ENCODE peak calls at places on chromosomes 3 and 15, in seven cellular contexts. K is activated T-cell treated with anti-CD3 and anti-CD28 coated beads, Interleukin-2, amount 50 U/mL, for 4 hours; S is pancreas; G is heart left ventricle; O is GM20000; B is pons; R is endothelial cell. N is an unnamed sample.

GRCh38 chr15:47364671-47365141 is 352.6 kb upstream of the SEMA6D start:
- DNase-seq in K (no peak), S (no peak), G (no peak), O (no peak), B (no peak), R (no peak), N (no peak)

GRCh38 chr3:156477306-156477705 is 77.6 kb downstream of the SSR3 start:
- DNase-seq in K (no peak), S (no peak), G (no peak), O (no peak), B (no peak), R (no peak), N (peak; percentile 53)

GRCh38 chr3:15783361-15783969 is 14.3 kb downstream of the ANKRD28 start:
- DNase-seq in K (no peak), S (no peak), G (no peak), O (no peak), B (no peak), R (no peak), N (no peak)

GRCh38 chr3:137771401-137772230 is 7.5 kb downstream of the SOX14 start:
- DNase-seq in K (no peak), S (no peak), G (no peak), O (no peak), B (no peak), R (peak; percentile 62), N (no peak)

GRCh38 chr3:179452166-179452544 is 885 bp upstream of the GNB4 start:
- DNase-seq in K (no peak), S (no peak), G (no peak), O (no peak), B (no peak), R (no peak), N (no peak)

GRCh38 chr15:100861511-100861991 is 18.1 kb upstream of the ALDH1A3 start:
- DNase-seq in K (no peak), S (no peak), G (peak; percentile 68), O (no peak), B (peak; percentile 92), R (no peak), N (no peak)

GRCh38 chr3:119829431-119829830 is 47.5 kb downstream of the NR1I2 start:
- DNase-seq in K (no peak), S (no peak), G (no peak), O (no peak), B (no peak), R (no peak), N (no peak)

GRCh38 chr3:127566801-127567200 is 23.7 kb downstream of the TPRA1 start:
- DNase-seq in K (no peak), S (no peak), G (peak; percentile 28), O (no peak), B (no peak), R (no peak), N (no peak)

GRCh38 chr3:120203016-120203415 is 82.0 kb downstream of the GPR156 start:
- DNase-seq in K (no peak), S (no peak), G (no peak), O (no peak), B (peak; percentile 68), R (no peak), N (peak; percentile 85)

GRCh38 chr15:82909080-82909815 is 43.3 kb downstream of the HOMER2 start:
- DNase-seq in K (no peak), S (no peak), G (no peak), O (no peak), B (no peak), R (no peak), N (no peak)

GRCh38 chr3:196792771-196793170 is 53.1 kb downstream of the PAK2 start:
- DNase-seq in K (no peak), S (no peak), G (no peak), O (no peak), B (peak; percentile 53), R (no peak), N (no peak)

GRCh38 chr3:179421500-179421899 is 29.8 kb downstream of the GNB4 start:
- DNase-seq in K (no peak), S (no peak), G (no peak), O (no peak), B (peak; percentile 84), R (no peak), N (no peak)

GRCh38 chr15:89391685-89392257 is 57.1 kb upstream of the POLG start:
- DNase-seq in K (no peak), S (no peak), G (no peak), O (no peak), B (no peak), R (no peak), N (no peak)

GRCh38 chr3:58681863-58682262 is 15.3 kb upstream of the FAM3D start:
- DNase-seq in K (no peak), S (no peak), G (no peak), O (no peak), B (no peak), R (no peak), N (no peak)

GRCh38 chr3:24302382-24302781 is 192.3 kb downstream of the THRB start:
- DNase-seq in K (no peak), S (no peak), G (no peak), O (no peak), B (no peak), R (no peak), N (no peak)

GRCh38 chr3:127549826-127550487 is 40.6 kb downstream of the TPRA1 start:
- DNase-seq in K (no peak), S (no peak), G (no peak), O (no peak), B (no peak), R (no peak), N (no peak)

GRCh38 chr3:197534348-197534725 is 21.4 kb downstream of the BDH1 start:
- DNase-seq in K (no peak), S (no peak), G (no peak), O (no peak), B (no peak), R (no peak), N (no peak)

GRCh38 chr3:66039590-66039887 is 821 bp upstream of the MAGI1 start:
- DNase-seq in K (no peak), S (peak; percentile 30), G (peak; percentile 79), O (peak; percentile 35), B (peak; percentile 49), R (peak; percentile 58), N (no peak)

GRCh38 chr3:89116486-89116885 is 9.1 kb downstream of the EPHA3 start:
- DNase-seq in K (no peak), S (no peak), G (no peak), O (no peak), B (no peak), R (no peak), N (no peak)

GRCh38 chr3:42052867-42053351 is 38.2 kb upstream of the TRAK1 start:
- DNase-seq in K (no peak), S (no peak), G (no peak), O (no peak), B (peak; percentile 99), R (no peak), N (no peak)

GRCh38 chr15:101004986-101005747 is 86.0 kb downstream of the LRRK1 start:
- DNase-seq in K (no peak), S (peak; percentile 5), G (no peak), O (no peak), B (no peak), R (no peak), N (no peak)

GRCh38 chr15:97084650-97085049 is 754.1 kb downstream of the NR2F2 start:
- DNase-seq in K (no peak), S (no peak), G (no peak), O (no peak), B (no peak), R (no peak), N (no peak)

GRCh38 chr3:100496711-100497261 is 4.4 kb downstream of the TMEM45A start:
- DNase-seq in K (no peak), S (no peak), G (no peak), O (no peak), B (no peak), R (no peak), N (no peak)

GRCh38 chr15:52733078-52733477 is 53.9 kb upstream of the ATOSA start:
- DNase-seq in K (no peak), S (no peak), G (no peak), O (no peak), B (no peak), R (no peak), N (no peak)

GRCh38 chr3:99366663-99367429 is 271.5 kb upstream of the COL8A1 start:
- DNase-seq in K (no peak), S (no peak), G (no peak), O (no peak), B (no peak), R (no peak), N (no peak)

GRCh38 chr3:134291300-134292254 is 40.9 kb upstream of the RYK start:
- DNase-seq in K (no peak), S (peak; percentile 31), G (peak; percentile 77), O (no peak), B (no peak), R (no peak), N (peak; percentile 80)

GRCh38 chr3:149970716-149971402 is at the start of gene PFN2:
- DNase-seq in K (peak; percentile 45), S (peak; percentile 59), G (peak; percentile 85), O (peak; percentile 78), B (peak; percentile 45), R (peak; percentile 74), N (peak; percentile 53)

GRCh38 chr3:171565671-171566070 is 105.5 kb upstream of the TNIK start:
- DNase-seq in K (no peak), S (no peak), G (no peak), O (no peak), B (no peak), R (no peak), N (peak; percentile 11)